ENCODE peak calls at places on chromosome 7, in seven cellular contexts. V, C, N, Y, L, W and K are unnamed samples.

GRCh38 chr7:137774793-137775201 is 72.0 kb downstream of the DGKI start:
- DNase-seq in Y (peak), W (no peak), N (peak), V (peak), C (no peak), L (no peak), K (no peak)

GRCh38 chr7:100567045-100567730 is 6.5 kb downstream of the SAP25 start:
- DNase-seq in V (peak), L (no peak), Y (no peak), W (no peak), N (no peak), C (no peak), K (no peak)

GRCh38 chr7:2873686-2874551 is 29.8 kb upstream of the GNA12 start:
- DNase-seq in Y (peak), N (peak), W (peak), C (peak), V (peak), L (peak), K (peak)

GRCh38 chr7:34136698-34137097 is 231.4 kb downstream of the BMPER start:
- DNase-seq in N (no peak), C (no peak), W (no peak), Y (no peak), V (no peak), L (no peak), K (no peak)

GRCh38 chr7:3301831-3302618 is 973 bp downstream of the SDK1 start:
- DNase-seq in V (peak), Y (peak), N (peak), C (no peak), W (peak), L (peak), K (no peak)

GRCh38 chr7:24572421-24573007 is 738 bp upstream of the PALS2 start:
- DNase-seq in C (no peak), V (peak), Y (peak), N (peak), L (no peak), W (peak), K (no peak)

GRCh38 chr7:32290015-32290414 is 200.2 kb downstream of the LSM5 start:
- DNase-seq in L (no peak), W (no peak), V (no peak), N (no peak), Y (no peak), C (no peak), K (no peak)

GRCh38 chr7:104814126-104814525 is 199.9 kb upstream of the KMT2E start:
- DNase-seq in C (no peak), W (no peak), L (no peak), N (no peak), V (no peak), Y (no peak), K (no peak)

GRCh38 chr7:127347567-127348246 is 44.8 kb downstream of the ZNF800 start:
- DNase-seq in W (peak), V (peak), L (peak), C (no peak), Y (peak), N (peak), K (no peak)

GRCh38 chr7:74334026-74334425 is 44.8 kb downstream of the CLIP2 start:
- DNase-seq in L (no peak), Y (no peak), W (no peak), C (no peak), V (peak), N (peak), K (no peak)

GRCh38 chr7:70598976-70599375 is 533.0 kb upstream of the GALNT17 start:
- DNase-seq in N (no peak), L (no peak), Y (no peak), V (peak), C (no peak), W (no peak), K (no peak)

GRCh38 chr7:148337166-148337565 is 253.4 kb upstream of the C7orf33 start:
- DNase-seq in L (peak), W (peak), V (no peak), C (no peak), N (peak), Y (no peak), K (no peak)

GRCh38 chr7:35255909-35256876 is 2.3 kb upstream of the TBX20 start:
- DNase-seq in V (no peak), W (peak), Y (no peak), L (no peak), C (no peak), N (no peak), K (no peak)

GRCh38 chr7:131591674-131592328 is 35.4 kb upstream of the PODXL start:
- DNase-seq in L (peak), N (no peak), V (no peak), C (no peak), W (peak), Y (no peak), K (no peak)

GRCh38 chr7:113283861-113284260 is 165.5 kb upstream of the SMIM30 start:
- DNase-seq in N (no peak), Y (peak), V (peak), C (no peak), W (no peak), L (no peak), K (no peak)

GRCh38 chr7:113331155-113331898 is 213.0 kb upstream of the SMIM30 start:
- DNase-seq in C (no peak), Y (no peak), L (peak), W (peak), N (no peak), V (no peak), K (peak)

GRCh38 chr7:43847496-43847895 is 21.8 kb downstream of the MRPS24 start:
- DNase-seq in L (no peak), V (peak), C (no peak), W (no peak), N (peak), Y (no peak), K (no peak)

GRCh38 chr7:135539629-135540028 is 18.1 kb upstream of the NUP205 start:
- DNase-seq in C (no peak), Y (no peak), L (no peak), V (no peak), N (no peak), W (no peak), K (no peak)

GRCh38 chr7:44382459-44383300 is 57.3 kb upstream of the CAMK2B start:
- DNase-seq in N (no peak), V (peak), W (no peak), C (no peak), Y (peak), L (no peak), K (no peak)

GRCh38 chr7:44587843-44588711 is 6.0 kb upstream of the TMED4 start:
- DNase-seq in C (peak), L (no peak), V (peak), Y (peak), N (peak), W (peak), K (peak)

GRCh38 chr7:151249732-151250072 is 1.2 kb upstream of the SMARCD3 start:
- DNase-seq in N (no peak), Y (peak), L (peak), C (peak), V (peak), W (peak), K (no peak)

GRCh38 chr7:99003419-99003818 is 125.1 kb downstream of the TRRAP start:
- DNase-seq in V (no peak), C (no peak), W (no peak), N (no peak), L (no peak), Y (no peak), K (no peak)

GRCh38 chr7:143492799-143493568 is 15.3 kb downstream of the TAS2R41 start:
- DNase-seq in N (no peak), V (peak), Y (no peak), W (no peak), L (no peak), C (no peak), K (no peak)

GRCh38 chr7:98394377-98394836 is 6.5 kb downstream of the BAIAP2L1 start:
- DNase-seq in V (peak), Y (peak), W (no peak), C (peak), L (no peak), N (peak), K (no peak)

DNA sequence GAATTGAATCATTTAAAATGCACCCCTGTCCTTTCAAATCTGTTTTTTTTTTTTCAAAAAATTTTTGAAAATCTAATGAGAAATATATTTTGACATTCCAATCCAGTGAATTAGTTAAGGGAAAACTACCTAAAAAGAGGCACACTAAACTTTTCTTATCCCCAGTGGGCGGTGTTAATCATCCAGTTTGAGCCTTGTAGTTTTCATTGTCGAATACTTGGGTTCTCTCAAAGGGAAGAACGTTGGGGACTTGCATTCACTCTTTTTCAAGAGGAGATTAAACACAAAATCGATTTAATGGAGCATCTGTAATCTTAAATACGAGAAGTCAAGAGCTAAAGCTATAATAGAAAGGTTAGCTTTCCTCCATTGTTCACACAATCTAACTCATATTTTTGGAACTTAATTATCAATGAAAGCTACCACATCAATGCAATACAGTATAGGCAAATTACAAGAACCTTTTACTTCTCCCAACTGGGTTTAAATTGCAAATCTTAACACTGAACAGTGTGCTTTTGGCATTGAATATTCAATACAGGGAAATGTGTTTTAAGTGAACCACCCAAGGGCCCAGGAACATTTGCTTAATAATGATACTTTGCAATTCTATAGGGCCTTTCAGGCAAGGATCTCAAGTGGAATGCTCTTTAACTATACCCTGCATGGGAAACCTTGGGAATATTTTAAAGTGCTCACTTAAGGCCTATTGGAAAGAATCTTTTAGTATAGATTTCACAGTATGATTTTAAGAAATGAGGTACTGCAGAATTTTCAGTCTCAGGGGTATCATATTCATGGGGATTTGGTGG is 13.1 kb upstream of the SP8 start:
- DNase-seq in L (peak), Y (no peak), N (no peak), C (no peak), W (peak), V (no peak), K (no peak)
- TF ChIP-seq EZH2 in L (no peak), Y (no peak), N (no peak), C (no peak), W (no peak), V (no peak), K (no peak)

GRCh38 chr7:149460493-149461330 is at the start of gene ZNF777:
- DNase-seq in V (peak), C (peak), N (peak), L (peak), Y (peak), W (peak), K (peak)
- TF ChIP-seq EZH2 in V (no peak), C (no peak), N (no peak), L (no peak), Y (no peak), W (peak), K (no peak)

DNA sequence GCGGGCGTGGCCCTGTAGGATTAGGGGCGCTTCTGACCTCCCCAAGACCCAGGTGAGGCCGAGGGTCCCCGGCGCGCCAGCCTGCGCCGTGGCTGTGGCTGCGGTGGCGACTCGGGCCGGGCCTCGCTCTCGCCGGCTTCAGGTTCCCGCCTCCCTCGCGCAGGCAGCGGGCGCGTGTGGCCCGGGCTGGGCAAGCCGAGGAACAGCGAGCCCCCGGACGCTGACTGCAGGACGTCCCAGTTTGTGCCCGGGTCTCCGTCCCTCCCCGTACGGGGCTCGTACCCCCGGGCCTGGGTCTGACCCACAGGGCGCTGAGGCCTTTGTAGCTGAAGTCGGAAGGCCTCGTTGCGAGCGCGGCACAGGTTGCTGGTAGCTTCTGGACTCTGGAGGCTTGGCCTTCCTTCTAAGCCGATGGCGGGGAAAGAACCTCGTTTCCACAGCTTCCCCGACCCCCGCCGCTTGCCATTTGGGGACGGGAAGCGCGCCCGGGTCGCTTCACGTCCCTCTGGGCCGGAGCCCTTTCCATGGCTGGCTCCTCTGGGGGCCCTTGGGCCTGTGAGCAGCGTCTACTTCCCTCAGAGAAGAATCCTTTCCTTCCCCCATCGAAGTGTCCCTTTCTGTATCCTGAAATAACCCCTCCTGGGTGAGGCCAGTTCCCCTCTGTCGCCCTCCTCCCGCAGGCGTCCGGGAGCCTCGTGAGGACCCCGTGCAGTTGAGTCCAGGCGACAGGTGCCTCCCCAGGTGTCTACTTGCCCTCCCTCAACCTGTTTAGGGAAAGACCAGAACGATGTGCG is 9.1 kb downstream of the EVX1 start:
- DNase-seq in C (no peak), W (peak), Y (no peak), V (no peak), N (no peak), L (peak), K (no peak)
- TF ChIP-seq EZH2 in C (no peak), W (peak), Y (peak), V (peak), N (no peak), L (peak), K (no peak)

GRCh38 chr7:1248459-1249131 is 15.9 kb downstream of the UNCX start:
- DNase-seq in N (no peak), W (peak), V (no peak), C (no peak), L (peak), Y (no peak), K (no peak)
- TF ChIP-seq EZH2 in N (no peak), W (peak), V (peak), C (no peak), L (no peak), Y (peak), K (no peak)

GRCh38 chr7:108164946-108165345 is 34.8 kb upstream of the LAMB4 start:
- DNase-seq in L (no peak), W (no peak), Y (no peak), V (no peak), N (no peak), C (no peak), K (no peak)

GRCh38 chr7:108167460-108167859 is 37.3 kb upstream of the LAMB4 start:
- DNase-seq in W (no peak), C (no peak), V (no peak), Y (peak), L (no peak), N (no peak), K (no peak)

GRCh38 chr7:108165726-108166125 is 35.6 kb upstream of the LAMB4 start:
- DNase-seq in W (no peak), Y (peak), C (no peak), L (no peak), N (no peak), V (no peak), K (no peak)

GRCh38 chr7:108166687-108167086 is 36.5 kb upstream of the LAMB4 start:
- DNase-seq in V (no peak), Y (no peak), C (no peak), L (no peak), W (no peak), N (no peak), K (no peak)

GRCh38 chr7:108164342-108164741 is 34.2 kb upstream of the LAMB4 start:
- DNase-seq in N (no peak), L (no peak), Y (no peak), C (no peak), W (no peak), V (no peak), K (no peak)
- TF ChIP-seq EZH2 in N (no peak), L (no peak), Y (no peak), C (no peak), W (no peak), V (no peak), K (no peak)

GRCh38 chr7:19112290-19113000 is 5.0 kb downstream of the TWIST1 start:
- DNase-seq in L (peak), C (no peak), V (peak), N (no peak), Y (peak), W (peak), K (no peak)
- TF ChIP-seq EZH2 in L (peak), C (no peak), V (no peak), N (no peak), Y (no peak), W (peak), K (no peak)

GRCh38 chr7:155943251-155943899 is 131.1 kb upstream of the SHH start:
- DNase-seq in L (no peak), Y (no peak), C (no peak), V (no peak), W (no peak), N (no peak), K (no peak)

GRCh38 chr7:155948423-155948822 is 136.2 kb upstream of the SHH start:
- DNase-seq in W (no peak), Y (no peak), N (no peak), C (no peak), V (no peak), L (no peak), K (no peak)

GRCh38 chr7:155944901-155945300 is 132.6 kb upstream of the SHH start:
- DNase-seq in N (no peak), Y (no peak), C (no peak), L (peak), V (no peak), W (no peak), K (no peak)

GRCh38 chr7:155947051-155947450 is 134.8 kb upstream of the SHH start:
- DNase-seq in W (no peak), N (peak), V (no peak), C (no peak), Y (peak), L (no peak), K (no peak)

DNA sequence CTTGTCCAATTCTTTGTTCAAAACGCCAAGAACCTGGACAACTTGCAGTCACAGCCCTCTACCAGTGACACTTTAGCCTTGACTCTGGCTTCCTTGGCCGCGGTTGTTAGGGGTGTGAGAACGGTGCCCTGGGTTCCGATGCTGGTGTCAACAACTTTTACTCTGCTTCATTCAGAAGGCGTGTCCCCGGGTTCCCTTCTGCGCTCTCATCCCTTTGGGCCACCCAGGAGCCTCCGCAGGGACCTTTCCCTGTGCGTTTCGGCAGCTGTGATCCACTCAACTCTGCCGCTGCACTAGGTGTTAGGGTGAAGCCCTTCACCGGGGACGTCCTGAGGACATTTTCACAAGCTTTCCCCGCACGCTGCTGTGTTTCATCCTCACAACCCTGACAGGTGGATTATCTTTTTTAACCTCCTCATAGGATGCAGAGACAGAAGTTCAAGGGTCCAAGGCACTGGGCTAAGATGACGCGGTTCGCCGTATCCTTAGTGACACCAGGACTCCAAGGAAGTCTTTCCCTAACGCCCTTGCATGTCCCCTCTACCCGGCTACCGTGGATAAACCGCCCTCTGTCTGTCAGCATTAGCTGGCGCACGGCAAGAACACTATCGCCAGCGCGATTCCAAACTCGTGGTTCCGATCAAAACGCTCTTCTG is 133.5 kb upstream of the SHH start:
- DNase-seq in L (no peak), V (no peak), Y (no peak), N (no peak), C (no peak), W (no peak), K (no peak)
- TF ChIP-seq EZH2 in L (no peak), V (no peak), Y (no peak), N (no peak), C (no peak), W (no peak), K (no peak)